ENCODE peak calls at places on chromosomes 12 and 14, in seven cellular contexts. T, D, L, I, X, Y and S are unnamed samples.

GRCh38 chr14:102370305-102370809 is 7.6 kb downstream of the TECPR2 start:
- DNase-seq in I (peak), D (no peak), X (no peak), T (no peak), L (no peak), Y (no peak), S (no peak)

GRCh38 chr14:101062611-101063010 is 159.1 kb upstream of the RTL1 start:
- DNase-seq in L (no peak), I (peak), D (no peak), Y (no peak), T (no peak), X (no peak), S (no peak)

GRCh38 chr12:7444537-7444936 is 584 bp upstream of the CD163L1 start:
- DNase-seq in X (no peak), D (no peak), I (no peak), Y (no peak), L (no peak), T (no peak), S (no peak)

GRCh38 chr12:63075376-63076000 is 75.5 kb downstream of the AVPR1A start:
- DNase-seq in X (no peak), Y (no peak), I (no peak), D (no peak), T (no peak), L (no peak), S (no peak)

GRCh38 chr12:81078469-81079196 is 754 bp downstream of the ACSS3 start:
- DNase-seq in D (peak), X (peak), L (peak), Y (no peak), T (no peak), I (peak), S (no peak)

GRCh38 chr12:21577516-21577915 is 27.1 kb downstream of the GYS2 start:
- DNase-seq in Y (no peak), D (no peak), L (no peak), I (no peak), T (no peak), X (no peak), S (no peak)

GRCh38 chr12:29797565-29798360 is 14.0 kb upstream of the TMTC1 start:
- DNase-seq in Y (no peak), X (no peak), L (no peak), T (no peak), I (no peak), D (no peak), S (no peak)

GRCh38 chr14:105449276-105450122 is 25.1 kb upstream of the CRIP2 start:
- DNase-seq in L (no peak), Y (no peak), D (no peak), T (no peak), X (no peak), I (no peak), S (no peak)

GRCh38 chr14:67311868-67312267 is 47.7 kb downstream of the ATP6V1D start:
- DNase-seq in I (no peak), T (no peak), X (no peak), Y (no peak), L (no peak), D (no peak), S (no peak)

GRCh38 chr12:71731439-71732356 is 23.0 kb upstream of the RAB21 start:
- DNase-seq in D (peak), T (no peak), X (peak), I (peak), Y (no peak), L (no peak), S (no peak)
- TF ChIP-seq CTCF in D (no peak), T (no peak), X (no peak), I (no peak), Y (no peak), L (no peak), S (no peak)

GRCh38 chr14:21072102-21072501 is 2.0 kb downstream of the ARHGEF40 start:
- DNase-seq in D (peak), X (peak), Y (no peak), T (no peak), I (peak), L (no peak), S (no peak)
- TF ChIP-seq CTCF in D (peak), X (peak), Y (no peak), T (no peak), I (peak), L (no peak), S (no peak)

GRCh38 chr12:93127582-93128331 is 198.7 kb upstream of the EEA1 start:
- DNase-seq in X (peak), Y (no peak), I (peak), D (peak), L (no peak), T (no peak), S (no peak)
- TF ChIP-seq CTCF in X (peak), Y (no peak), I (peak), D (peak), L (no peak), T (no peak), S (no peak)

GRCh38 chr12:2693980-2694379 is 100.8 kb upstream of the FKBP4 start:
- DNase-seq in Y (no peak), I (no peak), T (no peak), D (no peak), L (no peak), X (no peak), S (no peak)

GRCh38 chr12:2692156-2692555 is 102.6 kb upstream of the FKBP4 start:
- DNase-seq in L (no peak), Y (peak), D (no peak), X (no peak), I (no peak), T (no peak), S (no peak)

GRCh38 chr12:2691340-2692111 is 103.2 kb upstream of the FKBP4 start:
- DNase-seq in D (no peak), L (peak), Y (peak), T (peak), I (no peak), X (no peak), S (no peak)

GRCh38 chr12:2691001-2691339 is 103.8 kb upstream of the FKBP4 start:
- DNase-seq in T (no peak), L (peak), D (no peak), I (peak), X (no peak), Y (no peak), S (no peak)

GRCh38 chr12:2693204-2693860 is 101.4 kb upstream of the FKBP4 start:
- DNase-seq in L (no peak), X (no peak), Y (no peak), D (no peak), T (no peak), I (no peak), S (no peak)
- TF ChIP-seq CTCF in L (no peak), X (no peak), Y (peak), D (peak), T (no peak), I (no peak), S (no peak)

DNA sequence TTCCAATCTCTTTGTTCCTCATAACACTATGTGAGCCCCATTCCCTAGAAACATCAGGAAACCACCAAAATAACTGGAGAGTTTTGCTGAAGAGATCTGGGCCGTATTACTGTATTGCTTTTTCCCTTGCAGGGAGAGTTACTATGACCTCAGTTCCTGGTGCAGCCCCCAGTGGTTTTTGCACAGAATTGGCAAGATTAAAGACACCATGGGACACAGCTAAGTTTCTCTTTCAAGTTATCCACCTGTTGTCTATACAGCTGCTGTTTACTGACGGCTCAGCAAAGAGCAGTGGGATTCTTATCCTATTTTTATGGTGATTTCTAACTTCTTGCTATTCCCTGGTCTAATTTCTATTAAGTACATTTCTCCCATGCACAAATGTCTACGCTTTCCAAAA is 77.1 kb upstream of the SLC35F4 start:
- DNase-seq in I (no peak), Y (no peak), L (no peak), D (no peak), X (no peak), T (no peak), S (no peak)
- TF ChIP-seq CTCF in I (no peak), Y (no peak), L (no peak), D (no peak), X (no peak), T (no peak), S (no peak)

GRCh38 chr12:26126340-26127284 is 1.8 kb upstream of the BHLHE41 start:
- DNase-seq in Y (peak), T (peak), X (peak), I (peak), D (peak), L (peak), S (peak)
- TF ChIP-seq CTCF in Y (no peak), T (no peak), X (no peak), I (no peak), D (no peak), L (no peak), S (no peak)

DNA sequence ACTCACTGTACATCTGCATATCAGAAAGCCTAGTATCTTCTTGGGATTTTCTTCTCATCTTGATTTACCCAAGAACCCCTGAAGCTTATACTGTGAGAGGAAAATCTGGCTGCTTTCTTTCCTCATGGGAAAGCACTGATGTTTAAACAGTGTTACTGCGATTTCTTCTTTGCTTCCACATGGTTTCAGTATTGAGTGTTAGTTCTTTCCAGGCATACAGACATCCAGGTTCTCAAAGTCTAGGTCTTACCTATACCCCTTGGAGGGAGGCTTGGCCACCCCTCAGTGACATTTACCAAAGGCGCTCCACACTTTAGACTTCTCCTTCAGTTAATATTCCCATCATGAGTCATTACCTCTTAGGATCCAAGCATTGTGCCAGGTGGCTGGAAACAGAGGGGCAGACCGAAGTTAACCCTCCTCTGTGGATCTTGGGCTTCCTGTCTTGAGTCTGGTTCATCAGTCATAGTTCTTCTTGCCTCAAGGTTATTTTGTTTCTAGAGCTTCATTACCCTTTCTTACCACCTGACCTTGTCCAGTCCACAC is 79.1 kb downstream of the TMEM117 start:
- DNase-seq in D (no peak), I (no peak), Y (no peak), L (no peak), T (no peak), X (no peak), S (no peak)
- TF ChIP-seq CTCF in D (peak), I (no peak), Y (peak), L (no peak), T (no peak), X (peak), S (peak)

GRCh38 chr14:25308244-25308643 is 258.3 kb upstream of the STXBP6 start:
- DNase-seq in L (peak), Y (no peak), D (no peak), I (no peak), X (no peak), T (no peak), S (no peak)
- TF ChIP-seq CTCF in L (no peak), Y (no peak), D (no peak), I (no peak), X (no peak), T (no peak), S (no peak)

GRCh38 chr14:69675246-69675583 is 63.8 kb downstream of the SUSD6 start:
- DNase-seq in Y (no peak), T (no peak), X (no peak), D (no peak), L (no peak), I (no peak), S (no peak)

GRCh38 chr14:69672372-69672771 is 61.0 kb downstream of the SUSD6 start:
- DNase-seq in Y (no peak), I (no peak), D (no peak), X (no peak), L (no peak), T (no peak), S (no peak)

GRCh38 chr14:69674546-69675245 is 63.3 kb downstream of the SUSD6 start:
- DNase-seq in Y (no peak), T (no peak), I (no peak), L (no peak), X (no peak), D (no peak), S (no peak)

GRCh38 chr14:69673099-69673498 is 61.7 kb downstream of the SUSD6 start:
- DNase-seq in D (no peak), X (no peak), T (no peak), I (no peak), Y (no peak), L (no peak), S (no peak)

GRCh38 chr14:69673578-69674305 is 62.3 kb downstream of the SUSD6 start:
- DNase-seq in T (no peak), I (no peak), Y (no peak), X (no peak), L (no peak), D (no peak), S (no peak)
- TF ChIP-seq CTCF in T (no peak), I (no peak), Y (no peak), X (no peak), L (no peak), D (no peak), S (no peak)